ENCODE peak calls at places on chromosomes 7 and 10, in six cellular contexts. One of them, this sample, is unnamed.

GRCh38 chr10:49310901-49311561 is 12.1 kb downstream of the C10orf71 start:
- DNase-seq in NB4: no peak
- DNase-seq in CD4-positive, alpha-beta memory T cell: no peak
- DNase-seq in AG04449: no peak
- DNase-seq in SJCRH30: no peak
- DNase-seq in A549: no peak
- DNase-seq in this sample: no peak

GRCh38 chr10:124645496-124646095 is 98.6 kb downstream of the FAM53B start:
- DNase-seq in NB4: no peak
- DNase-seq in CD4-positive, alpha-beta memory T cell: no peak
- DNase-seq in AG04449: no peak
- DNase-seq in SJCRH30: no peak
- DNase-seq in A549: no peak
- DNase-seq in this sample: no peak

GRCh38 chr10:114708717-114709352 is 50.8 kb upstream of the ABLIM1 start:
- DNase-seq in NB4: no peak
- DNase-seq in CD4-positive, alpha-beta memory T cell: no peak
- DNase-seq in AG04449: peak; percentile 91
- DNase-seq in SJCRH30: no peak
- DNase-seq in A549: peak; percentile 78
- DNase-seq in this sample: no peak

GRCh38 chr10:88273567-88273966 is 309.6 kb downstream of the RNLS start:
- DNase-seq in NB4: no peak
- DNase-seq in CD4-positive, alpha-beta memory T cell: no peak
- DNase-seq in AG04449: no peak
- DNase-seq in SJCRH30: no peak
- DNase-seq in A549: no peak
- DNase-seq in this sample: no peak

GRCh38 chr10:43344051-43344450 is 27.4 kb upstream of the FXYD4 start:
- DNase-seq in NB4: no peak
- DNase-seq in CD4-positive, alpha-beta memory T cell: no peak
- DNase-seq in AG04449: no peak
- DNase-seq in SJCRH30: no peak
- DNase-seq in A549: no peak
- DNase-seq in this sample: no peak

GRCh38 chr7:50418526-50418925 is 31.6 kb downstream of the FIGNL1 start:
- DNase-seq in NB4: no peak
- DNase-seq in CD4-positive, alpha-beta memory T cell: no peak
- DNase-seq in AG04449: no peak
- DNase-seq in SJCRH30: no peak
- DNase-seq in A549: no peak
- DNase-seq in this sample: no peak

GRCh38 chr7:156935250-156935649 is 14.3 kb upstream of the NOM1 start:
- DNase-seq in NB4: no peak
- DNase-seq in CD4-positive, alpha-beta memory T cell: no peak
- DNase-seq in AG04449: no peak
- DNase-seq in SJCRH30: no peak
- DNase-seq in A549: no peak
- DNase-seq in this sample: no peak

GRCh38 chr10:42943025-42943818 is 133.6 kb upstream of the RET start:
- DNase-seq in NB4: no peak
- DNase-seq in CD4-positive, alpha-beta memory T cell: no peak
- DNase-seq in AG04449: no peak
- DNase-seq in SJCRH30: no peak
- DNase-seq in A549: no peak
- DNase-seq in this sample: no peak

GRCh38 chr7:128914566-128915151 is 4.2 kb upstream of the KCP start:
- DNase-seq in NB4: peak; percentile 47
- DNase-seq in CD4-positive, alpha-beta memory T cell: peak; percentile 25
- DNase-seq in AG04449: no peak
- DNase-seq in SJCRH30: no peak
- DNase-seq in A549: no peak
- DNase-seq in this sample: no peak

GRCh38 chr10:14532473-14533251 is 201.9 kb upstream of the FRMD4A start:
- DNase-seq in NB4: no peak
- DNase-seq in CD4-positive, alpha-beta memory T cell: no peak
- DNase-seq in AG04449: no peak
- DNase-seq in SJCRH30: no peak
- DNase-seq in A549: peak; percentile 81
- DNase-seq in this sample: no peak

GRCh38 chr10:50600831-50601466 is 22.8 kb downstream of the SGMS1 start:
- DNase-seq in NB4: no peak
- DNase-seq in CD4-positive, alpha-beta memory T cell: no peak
- DNase-seq in AG04449: no peak
- DNase-seq in SJCRH30: no peak
- DNase-seq in A549: peak; percentile 14
- DNase-seq in this sample: no peak

GRCh38 chr10:4684434-4684833 is 141.6 kb upstream of the AKR1E2 start:
- DNase-seq in NB4: no peak
- DNase-seq in CD4-positive, alpha-beta memory T cell: no peak
- DNase-seq in AG04449: no peak
- DNase-seq in SJCRH30: no peak
- DNase-seq in A549: no peak
- DNase-seq in this sample: no peak

GRCh38 chr10:103752680-103753248 is 102.6 kb downstream of the SH3PXD2A start:
- DNase-seq in NB4: peak; percentile 62
- DNase-seq in CD4-positive, alpha-beta memory T cell: no peak
- DNase-seq in AG04449: no peak
- DNase-seq in SJCRH30: peak; percentile 68
- DNase-seq in A549: peak; percentile 35
- DNase-seq in this sample: peak; percentile 29

GRCh38 chr7:66261941-66262340 is 56.8 kb downstream of the TPST1 start:
- DNase-seq in NB4: no peak
- DNase-seq in CD4-positive, alpha-beta memory T cell: no peak
- DNase-seq in AG04449: no peak
- DNase-seq in SJCRH30: no peak
- DNase-seq in A549: no peak
- DNase-seq in this sample: no peak

GRCh38 chr7:149864751-149865150 is 9.0 kb upstream of the ATP6V0E2 start:
- DNase-seq in NB4: no peak
- DNase-seq in CD4-positive, alpha-beta memory T cell: no peak
- DNase-seq in AG04449: no peak
- DNase-seq in SJCRH30: no peak
- DNase-seq in A549: no peak
- DNase-seq in this sample: no peak

GRCh38 chr7:66167773-66168367 is 37.3 kb upstream of the TPST1 start:
- DNase-seq in NB4: no peak
- DNase-seq in CD4-positive, alpha-beta memory T cell: no peak
- DNase-seq in AG04449: peak; percentile 69
- DNase-seq in SJCRH30: peak; percentile 98
- DNase-seq in A549: peak; percentile 65
- DNase-seq in this sample: no peak

GRCh38 chr10:62000037-62000603 is 98.6 kb downstream of the ARID5B start:
- DNase-seq in NB4: no peak
- DNase-seq in CD4-positive, alpha-beta memory T cell: no peak
- DNase-seq in AG04449: no peak
- DNase-seq in SJCRH30: no peak
- DNase-seq in A549: no peak
- DNase-seq in this sample: no peak

GRCh38 chr7:159030490-159031134 is 114.1 kb downstream of the VIPR2 start:
- DNase-seq in NB4: peak; percentile 77
- DNase-seq in CD4-positive, alpha-beta memory T cell: no peak
- DNase-seq in AG04449: no peak
- DNase-seq in SJCRH30: no peak
- DNase-seq in A549: peak; percentile 69
- DNase-seq in this sample: no peak

GRCh38 chr7:139370301-139370942 is 10.7 kb downstream of the LUC7L2 start:
- DNase-seq in NB4: no peak
- DNase-seq in CD4-positive, alpha-beta memory T cell: no peak
- DNase-seq in AG04449: no peak
- DNase-seq in SJCRH30: no peak
- DNase-seq in A549: no peak
- DNase-seq in this sample: no peak

GRCh38 chr7:29995652-29996051 is 6.1 kb upstream of the SCRN1 start:
- DNase-seq in NB4: no peak
- DNase-seq in CD4-positive, alpha-beta memory T cell: no peak
- DNase-seq in AG04449: no peak
- DNase-seq in SJCRH30: no peak
- DNase-seq in A549: no peak
- DNase-seq in this sample: no peak

GRCh38 chr10:20004087-20004523 is 187.9 kb downstream of the PLXDC2 start:
- DNase-seq in NB4: peak; percentile 68
- DNase-seq in CD4-positive, alpha-beta memory T cell: no peak
- DNase-seq in AG04449: no peak
- DNase-seq in SJCRH30: no peak
- DNase-seq in A549: no peak
- DNase-seq in this sample: peak; percentile 38

GRCh38 chr10:36542493-36542892 is 582.9 kb upstream of the ANKRD30A start:
- DNase-seq in NB4: no peak
- DNase-seq in CD4-positive, alpha-beta memory T cell: no peak
- DNase-seq in AG04449: no peak
- DNase-seq in SJCRH30: no peak
- DNase-seq in A549: no peak
- DNase-seq in this sample: no peak

GRCh38 chr7:54831046-54831643 is 72.1 kb upstream of the SEC61G start:
- DNase-seq in NB4: no peak
- DNase-seq in CD4-positive, alpha-beta memory T cell: no peak
- DNase-seq in AG04449: no peak
- DNase-seq in SJCRH30: no peak
- DNase-seq in A549: peak; percentile 81
- DNase-seq in this sample: no peak

GRCh38 chr10:63544418-63544817 is 23.2 kb downstream of the REEP3 start:
- DNase-seq in NB4: no peak
- DNase-seq in CD4-positive, alpha-beta memory T cell: no peak
- DNase-seq in AG04449: no peak
- DNase-seq in SJCRH30: no peak
- DNase-seq in A549: no peak
- DNase-seq in this sample: no peak

GRCh38 chr10:133117688-133118071 is 30.0 kb downstream of the ADGRA1 start:
- DNase-seq in NB4: no peak
- DNase-seq in CD4-positive, alpha-beta memory T cell: no peak
- DNase-seq in AG04449: no peak
- DNase-seq in SJCRH30: no peak
- DNase-seq in A549: no peak
- DNase-seq in this sample: no peak

GRCh38 chr7:108605582-108606173 is 36.0 kb downstream of the DNAJB9 start:
- DNase-seq in NB4: no peak
- DNase-seq in CD4-positive, alpha-beta memory T cell: no peak
- DNase-seq in AG04449: no peak
- DNase-seq in SJCRH30: no peak
- DNase-seq in A549: no peak
- DNase-seq in this sample: no peak

DNA sequence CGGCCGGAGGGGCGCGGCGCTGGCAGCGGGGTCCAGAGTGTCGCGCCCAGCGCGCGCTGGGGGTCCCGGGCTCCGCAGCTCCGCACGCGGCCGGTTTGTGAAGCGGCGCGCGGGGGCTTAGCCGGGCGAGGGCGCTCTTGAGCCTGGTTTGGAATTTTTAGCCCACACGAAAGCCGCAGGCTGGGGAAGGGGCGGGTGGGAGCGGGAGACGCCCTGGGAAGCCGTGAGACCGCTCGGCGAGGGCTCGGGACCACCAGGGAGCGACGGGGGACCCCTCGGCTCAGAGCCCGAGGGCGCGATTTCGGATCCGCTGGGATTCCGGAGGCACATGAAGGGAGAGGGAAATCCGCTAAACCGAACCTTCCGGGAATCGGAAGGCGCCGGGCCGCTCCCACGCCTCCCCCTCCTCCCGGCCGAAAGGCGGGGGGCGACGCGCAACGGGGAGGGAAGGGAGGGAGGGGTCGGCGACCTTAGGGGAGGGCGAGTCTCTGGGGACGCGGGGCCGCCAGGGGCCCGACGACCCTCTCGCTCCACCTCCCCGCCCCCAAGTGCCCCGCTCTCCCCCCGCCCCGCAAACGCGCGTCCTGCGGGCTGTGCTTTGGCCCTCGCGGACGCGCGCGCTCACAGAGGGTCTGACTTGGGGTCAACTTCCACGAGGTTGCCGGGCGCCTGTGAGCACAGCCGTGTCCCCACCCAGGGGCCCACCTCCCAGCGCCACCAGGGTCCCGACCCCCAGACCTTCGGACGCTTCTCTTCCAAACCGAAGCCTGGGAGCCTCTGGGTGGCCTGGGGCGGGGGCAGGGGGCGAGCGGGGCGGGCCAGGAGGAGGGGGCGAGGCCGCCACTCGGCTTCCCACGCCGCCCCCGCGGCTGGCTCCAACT is 5.1 kb upstream of the ELFN1 start:
- DNase-seq in NB4: peak; percentile 81
- DNase-seq in CD4-positive, alpha-beta memory T cell: peak; percentile 36
- DNase-seq in AG04449: no peak
- DNase-seq in SJCRH30: peak; percentile 66
- DNase-seq in A549: peak; percentile 74
- DNase-seq in this sample: peak; percentile 16
- H3K4me3 ChIP-seq in NB4: peak overlapping the region; percentile 43
- H3K4me3 ChIP-seq in CD4-positive, alpha-beta memory T cell: no peak overlapping the region
- H3K4me3 ChIP-seq in AG04449: peak overlapping the region; percentile 69
- H3K4me3 ChIP-seq in SJCRH30: peak overlapping the region; percentile 62
- H3K4me3 ChIP-seq in A549: peak overlapping the region; percentile 55
- H3K4me3 ChIP-seq in this sample: peak overlapping the region; percentile 47

GRCh38 chr10:31698169-31698890 is 230.3 kb downstream of the ARHGAP12 start:
- DNase-seq in NB4: peak; percentile 24
- DNase-seq in CD4-positive, alpha-beta memory T cell: no peak
- DNase-seq in AG04449: peak; percentile 36
- DNase-seq in SJCRH30: no peak
- DNase-seq in A549: no peak
- DNase-seq in this sample: no peak
- H3K4me3 ChIP-seq in NB4: no peak overlapping the region
- H3K4me3 ChIP-seq in CD4-positive, alpha-beta memory T cell: no peak overlapping the region
- H3K4me3 ChIP-seq in AG04449: no peak overlapping the region
- H3K4me3 ChIP-seq in SJCRH30: peak overlapping the region; percentile 52
- H3K4me3 ChIP-seq in A549: no peak overlapping the region
- H3K4me3 ChIP-seq in this sample: no peak overlapping the region

DNA sequence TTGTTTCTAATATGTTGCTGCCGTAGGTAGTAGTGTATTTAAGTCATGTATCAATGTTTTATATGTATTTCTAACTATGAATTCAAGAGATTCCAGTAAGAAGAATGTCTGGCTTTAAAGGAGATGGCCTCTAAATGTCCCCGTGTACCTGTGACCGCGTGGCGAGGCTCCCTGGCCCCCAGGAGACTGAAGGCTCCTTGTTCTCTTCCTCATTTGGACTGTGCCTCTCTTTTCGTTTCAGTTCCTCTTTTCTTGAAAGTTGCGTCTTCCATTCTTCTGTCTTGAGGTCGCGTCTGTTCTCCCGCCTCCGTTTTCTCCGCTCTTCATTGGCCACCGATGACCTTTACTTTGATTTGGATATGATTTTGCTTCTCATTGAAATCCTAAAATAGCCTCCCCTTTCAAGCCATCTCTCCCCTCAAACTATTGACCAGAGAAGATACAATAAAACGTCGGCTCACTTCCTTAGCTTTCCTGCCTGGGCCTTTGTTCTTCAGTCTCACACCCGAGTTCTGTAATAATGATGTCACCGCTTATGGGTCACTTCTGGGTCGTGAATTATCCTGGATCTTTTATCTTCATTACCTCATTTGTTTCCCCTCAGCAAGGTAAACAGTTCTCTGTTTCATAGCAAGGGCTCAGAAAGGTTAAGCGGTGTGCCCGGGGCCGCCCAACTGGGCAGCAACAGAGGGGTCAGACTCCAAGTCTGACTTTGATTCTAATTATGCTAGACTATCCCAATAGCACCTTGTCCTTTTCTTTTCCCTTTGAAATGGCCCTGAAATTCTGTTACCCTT is 28.7 kb downstream of the WIPI2 start:
- DNase-seq in NB4: peak; percentile 94
- DNase-seq in CD4-positive, alpha-beta memory T cell: no peak
- DNase-seq in AG04449: no peak
- DNase-seq in SJCRH30: no peak
- DNase-seq in A549: no peak
- DNase-seq in this sample: peak; percentile 38
- H3K4me3 ChIP-seq in NB4: no peak overlapping the region
- H3K4me3 ChIP-seq in CD4-positive, alpha-beta memory T cell: no peak overlapping the region
- H3K4me3 ChIP-seq in AG04449: no peak overlapping the region
- H3K4me3 ChIP-seq in SJCRH30: no peak overlapping the region
- H3K4me3 ChIP-seq in A549: no peak overlapping the region
- H3K4me3 ChIP-seq in this sample: no peak overlapping the region

GRCh38 chr10:68095176-68095575 is 14.1 kb upstream of the MYPN start:
- DNase-seq in NB4: no peak
- DNase-seq in CD4-positive, alpha-beta memory T cell: no peak
- DNase-seq in AG04449: peak; percentile 70
- DNase-seq in SJCRH30: no peak
- DNase-seq in A549: peak; percentile 67
- DNase-seq in this sample: no peak
- H3K4me3 ChIP-seq in NB4: no peak overlapping the region
- H3K4me3 ChIP-seq in CD4-positive, alpha-beta memory T cell: no peak overlapping the region
- H3K4me3 ChIP-seq in AG04449: peak overlapping the region; percentile 23
- H3K4me3 ChIP-seq in SJCRH30: no peak overlapping the region
- H3K4me3 ChIP-seq in A549: no peak overlapping the region
- H3K4me3 ChIP-seq in this sample: no peak overlapping the region